ENCODE peak calls at places on chromosomes 12 and 14, in four cellular contexts. One of them, this sample, is unnamed.

GRCh38 chr14:53295985-53296582 is 143.0 kb upstream of the DDHD1 start:
- DNase-seq in sciatic nerve: no peak
- DNase-seq in nephron progenitor cell: peak
- DNase-seq in Caki2: peak
- DNase-seq in this sample: peak

GRCh38 chr14:47665337-47666134 is 9.9 kb downstream of the MDGA2 start:
- DNase-seq in sciatic nerve: no peak
- DNase-seq in nephron progenitor cell: no peak
- DNase-seq in Caki2: no peak
- DNase-seq in this sample: no peak

GRCh38 chr14:44027397-44027796 is 479.7 kb downstream of the FSCB start:
- DNase-seq in Caki2: no peak
- DNase-seq in nephron progenitor cell: no peak
- DNase-seq in sciatic nerve: no peak
- DNase-seq in this sample: no peak

GRCh38 chr12:64747681-64748080 is 11.5 kb downstream of the GNS start:
- DNase-seq in Caki2: no peak
- DNase-seq in nephron progenitor cell: no peak
- DNase-seq in sciatic nerve: no peak
- DNase-seq in this sample: no peak

GRCh38 chr14:64671591-64671990 is 32.6 kb upstream of the PLEKHG3 start:
- DNase-seq in Caki2: peak
- DNase-seq in nephron progenitor cell: no peak
- DNase-seq in sciatic nerve: no peak
- DNase-seq in this sample: peak

GRCh38 chr12:124306686-124307555 is 12.0 kb downstream of the RFLNA start:
- DNase-seq in nephron progenitor cell: no peak
- DNase-seq in sciatic nerve: no peak
- DNase-seq in Caki2: no peak
- DNase-seq in this sample: no peak

GRCh38 chr12:120235369-120236123 is 30.0 kb downstream of the PXN start:
- DNase-seq in sciatic nerve: no peak
- DNase-seq in nephron progenitor cell: peak
- DNase-seq in Caki2: peak
- DNase-seq in this sample: no peak

GRCh38 chr12:119720349-119720748 is 52.4 kb downstream of the PRKAB1 start:
- DNase-seq in nephron progenitor cell: no peak
- DNase-seq in Caki2: no peak
- DNase-seq in sciatic nerve: no peak
- DNase-seq in this sample: no peak

GRCh38 chr12:9331218-9331626 is 123.0 kb upstream of the PZP start:
- DNase-seq in Caki2: no peak
- DNase-seq in nephron progenitor cell: peak
- DNase-seq in sciatic nerve: peak
- DNase-seq in this sample: peak